ENCODE peak calls at places on chromosomes 6 and 20, in four cellular contexts. M is heart left ventricle; D is uterus; F is CD4-positive, alpha-beta T cell. S is an unnamed sample.
A peak's percentile ranks its signal among the peaks of the same experiment; 100 is the strongest.

GRCh38 chr6:157946865-157947532 is 34.7 kb upstream of the SYNJ2 start:
- DNase-seq in M (no peak), D (no peak), F (no peak), S (no peak)

GRCh38 chr6:90368601-90369000 is 72.0 kb upstream of the BACH2 start:
- DNase-seq in M (no peak), D (no peak), F (no peak), S (no peak)

GRCh38 chr6:93787841-93788240 is 368.5 kb upstream of the EPHA7 start:
- DNase-seq in M (no peak), D (no peak), F (no peak), S (no peak)

GRCh38 chr6:158718431-158719126 is 68.7 kb downstream of the SYTL3 start:
- DNase-seq in M (no peak), D (no peak), F (no peak), S (no peak)

GRCh38 chr6:167984144-167984719 is 13.2 kb upstream of the KIF25 start:
- DNase-seq in M (no peak), D (no peak), F (no peak), S (no peak)

GRCh38 chr20:30281584-30282197 is 975.8 kb upstream of the DEFB115 start:
- DNase-seq in M (no peak), D (no peak), F (no peak), S (no peak)

GRCh38 chr6:98539669-98540207 is 294.6 kb upstream of the POU3F2 start:
- DNase-seq in M (no peak), D (no peak), F (no peak), S (no peak)

GRCh38 chr20:34058831-34059230 is 53.2 kb downstream of the EIF2S2 start:
- DNase-seq in M (no peak), D (no peak), F (no peak), S (no peak)

GRCh38 chr20:29740601-29740950 is 1516.9 kb upstream of the DEFB115 start:
- DNase-seq in M (no peak), D (no peak), F (no peak), S (no peak)

GRCh38 chr6:85436408-85436807 is 13.5 kb upstream of the NT5E start:
- DNase-seq in M (no peak), D (no peak), F (no peak), S (no peak)

GRCh38 chr6:41071501-41071922 is 644 bp downstream of the OARD1 start:
- DNase-seq in M (no peak), D (no peak), F (no peak), S (peak; percentile 87)

GRCh38 chr20:63290677-63291472 is 2.1 kb upstream of the COL20A1 start:
- DNase-seq in M (no peak), D (no peak), F (peak; percentile 45), S (no peak)

GRCh38 chr6:73062837-73063236 is 162.5 kb downstream of the KHDC1L start:
- DNase-seq in M (no peak), D (no peak), F (no peak), S (no peak)

GRCh38 chr6:26065952-26066380 is 21.3 kb upstream of the HFE start:
- DNase-seq in M (peak; percentile 47), D (peak; percentile 48), F (peak; percentile 43), S (no peak)

GRCh38 chr6:34135541-34135940 is 10.3 kb downstream of the GRM4 start:
- DNase-seq in M (no peak), D (no peak), F (no peak), S (no peak)

GRCh38 chr20:35514371-35514960 is 15.0 kb downstream of the C20orf173 start:
- DNase-seq in M (no peak), D (no peak), F (no peak), S (no peak)

GRCh38 chr6:29737707-29738630 is 14.7 kb downstream of the HLA-F start:
- DNase-seq in M (peak; percentile 73), D (peak; percentile 46), F (peak; percentile 63), S (peak; percentile 63)

GRCh38 chr20:47998736-47999135 is 213.5 kb upstream of the SULF2 start:
- DNase-seq in M (no peak), D (no peak), F (no peak), S (no peak)

GRCh38 chr6:125747589-125748533 is 1.6 kb upstream of the HEY2 start:
- DNase-seq in M (peak; percentile 52), D (no peak), F (no peak), S (peak; percentile 59)

GRCh38 chr20:57620274-57620990 is at the start of gene ZBP1:
- DNase-seq in M (no peak), D (no peak), F (peak; percentile 41), S (peak; percentile 69)

GRCh38 chr6:94323853-94324252 is 904.5 kb upstream of the EPHA7 start:
- DNase-seq in M (no peak), D (no peak), F (no peak), S (no peak)

GRCh38 chr6:157464653-157465535 is 83.9 kb downstream of the ZDHHC14 start:
- DNase-seq in M (no peak), D (no peak), F (no peak), S (no peak)

GRCh38 chr6:37612475-37612874 is 85.2 kb downstream of the MDGA1 start:
- DNase-seq in M (no peak), D (no peak), F (no peak), S (no peak)

GRCh38 chr20:45873409-45874116 is 7.5 kb upstream of the ZSWIM1 start:
- DNase-seq in M (no peak), D (no peak), F (no peak), S (no peak)

GRCh38 chr6:40379811-40380210 is 207.4 kb downstream of the LRFN2 start:
- DNase-seq in M (no peak), D (no peak), F (no peak), S (no peak)

GRCh38 chr6:39207421-39208232 is 21.6 kb downstream of the KCNK5 start:
- DNase-seq in M (no peak), D (no peak), F (no peak), S (no peak)

GRCh38 chr6:134379086-134379485 is 61.2 kb upstream of the SGK1 start:
- DNase-seq in M (peak; percentile 27), D (no peak), F (no peak), S (peak; percentile 60)

GRCh38 chr6:123208111-123208510 is 212.1 kb downstream of the CLVS2 start:
- DNase-seq in M (no peak), D (no peak), F (no peak), S (no peak)
- H3K9me3 ChIP-seq in M (no peaks in the 10 kb centered on the region), D (no peaks in the 10 kb centered on the region), F (no peaks in the 10 kb centered on the region), S (no peaks in the 10 kb centered on the region)

DNA sequence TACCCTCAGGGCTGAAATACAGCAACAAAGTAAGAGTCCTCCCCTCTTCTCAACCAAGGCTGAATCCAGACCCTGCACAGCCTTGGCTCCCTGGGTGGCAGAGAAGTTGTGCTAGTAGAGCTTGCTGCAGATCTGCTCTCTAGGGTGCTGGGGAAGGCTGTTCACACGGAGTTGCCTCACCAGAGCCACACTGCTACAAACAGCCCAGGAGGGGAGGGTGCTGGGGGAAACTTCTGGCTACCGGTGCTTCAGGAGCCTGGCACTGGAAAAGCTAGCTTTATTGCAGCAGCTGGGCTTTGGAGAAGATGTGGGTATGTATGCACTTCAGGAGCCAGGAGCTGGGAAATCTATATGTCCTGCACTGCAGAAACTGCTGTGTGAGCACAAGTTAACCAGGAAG is 37.6 kb upstream of the SUPT3H start:
- DNase-seq in M (no peak), D (no peak), F (no peak), S (no peak)
- H3K27ac ChIP-seq in M (no peak overlapping the region), D (no peak overlapping the region), F (no peak overlapping the region), S (no peak overlapping the region)

GRCh38 chr20:51306521-51307358 is 235.8 kb downstream of the NFATC2 start:
- DNase-seq in M (peak; percentile 69), D (peak; percentile 73), F (peak; percentile 60), S (peak; percentile 76)
- H3K9me3 ChIP-seq in M (no peaks in the 10 kb centered on the region), D (no peaks in the 10 kb centered on the region), F (no peaks in the 10 kb centered on the region), S (no peaks in the 10 kb centered on the region)

GRCh38 chr6:169719117-169719516 is 5.2 kb downstream of the PHF10 start:
- DNase-seq in M (no peak), D (no peak), F (no peak), S (no peak)
- H3K27ac ChIP-seq in M (no peak overlapping the region), D (no peak overlapping the region), F (no peak overlapping the region), S (no peak overlapping the region)

DNA sequence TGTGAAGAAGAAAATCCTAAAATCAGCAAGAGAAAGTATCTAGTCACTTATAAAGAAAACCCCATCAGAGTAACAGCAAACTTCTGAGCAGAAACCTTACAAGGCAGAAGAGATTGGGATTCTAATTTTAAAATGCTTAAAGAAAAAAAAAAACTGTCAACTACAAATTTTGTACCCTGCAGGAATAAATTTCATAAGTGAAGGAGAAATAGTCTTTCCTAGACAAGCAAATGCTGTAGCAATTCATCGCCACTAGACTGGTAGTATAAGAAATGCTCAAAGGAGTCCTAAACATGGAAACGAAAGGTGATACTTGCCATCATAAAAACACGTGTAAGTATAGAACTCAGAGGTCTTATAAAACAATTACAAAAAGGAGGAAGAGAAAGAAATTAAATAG is 54.4 kb downstream of the PDSS2 start:
- DNase-seq in M (no peak), D (no peak), F (no peak), S (no peak)
- H3K9me3 ChIP-seq in M (no peaks in the 10 kb centered on the region), D (peaks cover 7% of the 10 kb centered on the region), F (peaks cover 28% of the 10 kb centered on the region), S (peaks cover 34% of the 10 kb centered on the region)

GRCh38 chr6:6588924-6589696 is 590 bp downstream of the LY86 start:
- DNase-seq in M (no peak), D (no peak), F (no peak), S (no peak)
- H3K27ac ChIP-seq in M (no peak overlapping the region), D (no peak overlapping the region), F (peak overlapping the region; percentile 39), S (peak overlapping the region; percentile 64)

DNA sequence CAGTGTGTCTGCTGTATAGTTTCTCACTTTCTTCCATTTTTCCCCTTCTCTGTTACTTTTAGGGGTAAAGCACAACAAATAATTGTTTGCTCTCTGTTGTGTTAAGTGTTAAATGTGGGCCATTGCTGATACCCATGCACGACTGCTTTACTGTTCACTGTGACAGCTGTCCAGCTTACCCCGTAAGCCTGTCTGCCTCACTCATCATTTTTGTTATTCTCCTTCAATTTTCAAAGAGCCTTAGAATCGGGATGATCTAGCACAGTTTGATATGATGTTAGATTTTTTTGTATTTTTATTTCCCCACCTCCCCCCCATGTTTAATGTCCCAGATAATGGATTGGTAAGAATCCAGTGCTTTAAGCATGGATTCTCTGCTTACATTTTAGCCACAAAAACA is 41.2 kb upstream of the MLIP start:
- DNase-seq in M (no peak), D (no peak), F (no peak), S (no peak)
- H3K9me3 ChIP-seq in M (no peaks in the 10 kb centered on the region), D (no peaks in the 10 kb centered on the region), F (no peaks in the 10 kb centered on the region), S (no peaks in the 10 kb centered on the region)

GRCh38 chr6:148751233-148751632 is 4.4 kb downstream of the UST start:
- DNase-seq in M (no peak), D (no peak), F (no peak), S (no peak)
- H3K27ac ChIP-seq in M (no peak overlapping the region), D (no peak overlapping the region), F (no peak overlapping the region), S (no peak overlapping the region)

DNA sequence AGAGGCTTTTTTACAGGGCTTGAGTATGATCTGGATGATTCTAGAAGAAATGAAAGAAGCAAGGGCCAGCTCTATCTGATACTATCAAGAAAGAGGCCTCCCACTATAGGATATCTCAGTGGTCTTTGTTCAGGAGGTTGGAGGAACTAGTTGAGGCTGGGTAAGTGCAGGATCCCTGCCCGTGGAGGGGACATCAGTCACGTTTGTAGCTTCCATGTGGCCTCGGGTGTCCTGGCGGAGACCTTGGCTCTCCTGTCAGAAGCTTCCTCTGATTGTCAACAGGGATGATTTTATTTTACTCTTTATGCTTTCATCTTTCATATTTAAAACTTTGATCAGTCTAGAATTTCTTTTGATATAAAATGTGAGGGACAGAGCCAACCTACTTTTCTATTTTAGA is 86.6 kb downstream of the PHACTR3 start:
- DNase-seq in M (no peak), D (no peak), F (no peak), S (no peak)
- H3K9me3 ChIP-seq in M (no peaks in the 10 kb centered on the region), D (no peaks in the 10 kb centered on the region), F (no peaks in the 10 kb centered on the region), S (no peaks in the 10 kb centered on the region)